ENCODE peak calls at places on chromosomes 6 and 20, in ten cellular contexts. One of them, this sample, is unnamed.

GRCh38 chr6:72650081-72650745 is 28.3 kb downstream of the KCNQ5 start:
- DNase-seq in stimulated activated CD4-positive, alpha-beta T cell treated with anti-CD3 and anti-CD28 coated beads, Interleukin-2, amount 100 ng/mL, for 48 hours: no peak
- DNase-seq in Caco-2: no peak
- DNase-seq in H4: no peak
- DNase-seq in retina: no peak
- DNase-seq in mucosa of descending colon: no peak
- DNase-seq in B cell: no peak
- DNase-seq in foreskin fibroblast: peak; percentile 18
- DNase-seq in midbrain: no peak
- DNase-seq in hippocampal formation: no peak
- DNase-seq in this sample: no peak

GRCh38 chr20:5463007-5463686 is 146.4 kb upstream of the PROKR2 start:
- DNase-seq in stimulated activated CD4-positive, alpha-beta T cell treated with anti-CD3 and anti-CD28 coated beads, Interleukin-2, amount 100 ng/mL, for 48 hours: no peak
- DNase-seq in Caco-2: no peak
- DNase-seq in H4: no peak
- DNase-seq in retina: no peak
- DNase-seq in mucosa of descending colon: no peak
- DNase-seq in B cell: no peak
- DNase-seq in foreskin fibroblast: no peak
- DNase-seq in midbrain: no peak
- DNase-seq in hippocampal formation: no peak
- DNase-seq in this sample: no peak

GRCh38 chr6:145151624-145152023 is 583.7 kb downstream of the EPM2A start:
- DNase-seq in stimulated activated CD4-positive, alpha-beta T cell treated with anti-CD3 and anti-CD28 coated beads, Interleukin-2, amount 100 ng/mL, for 48 hours: no peak
- DNase-seq in Caco-2: no peak
- DNase-seq in H4: no peak
- DNase-seq in retina: no peak
- DNase-seq in mucosa of descending colon: no peak
- DNase-seq in B cell: no peak
- DNase-seq in foreskin fibroblast: peak; percentile 30
- DNase-seq in midbrain: no peak
- DNase-seq in hippocampal formation: no peak
- DNase-seq in this sample: no peak

GRCh38 chr6:87730310-87730709 is 28.3 kb upstream of the AKIRIN2 start:
- DNase-seq in stimulated activated CD4-positive, alpha-beta T cell treated with anti-CD3 and anti-CD28 coated beads, Interleukin-2, amount 100 ng/mL, for 48 hours: no peak
- DNase-seq in Caco-2: no peak
- DNase-seq in H4: no peak
- DNase-seq in retina: no peak
- DNase-seq in mucosa of descending colon: peak; percentile 49
- DNase-seq in B cell: no peak
- DNase-seq in foreskin fibroblast: peak; percentile 50
- DNase-seq in midbrain: peak; percentile 9
- DNase-seq in hippocampal formation: no peak
- DNase-seq in this sample: no peak

GRCh38 chr6:80209434-80209833 is 103.0 kb downstream of the BCKDHB start:
- DNase-seq in stimulated activated CD4-positive, alpha-beta T cell treated with anti-CD3 and anti-CD28 coated beads, Interleukin-2, amount 100 ng/mL, for 48 hours: no peak
- DNase-seq in Caco-2: no peak
- DNase-seq in H4: no peak
- DNase-seq in retina: no peak
- DNase-seq in mucosa of descending colon: no peak
- DNase-seq in B cell: no peak
- DNase-seq in foreskin fibroblast: no peak
- DNase-seq in midbrain: no peak
- DNase-seq in hippocampal formation: no peak
- DNase-seq in this sample: no peak

GRCh38 chr20:34713194-34713943 is 9.2 kb downstream of the TP53INP2 start:
- DNase-seq in stimulated activated CD4-positive, alpha-beta T cell treated with anti-CD3 and anti-CD28 coated beads, Interleukin-2, amount 100 ng/mL, for 48 hours: no peak
- DNase-seq in Caco-2: no peak
- DNase-seq in H4: peak; percentile 66
- DNase-seq in retina: no peak
- DNase-seq in mucosa of descending colon: no peak
- DNase-seq in B cell: no peak
- DNase-seq in foreskin fibroblast: peak; percentile 98
- DNase-seq in midbrain: no peak
- DNase-seq in hippocampal formation: no peak
- DNase-seq in this sample: no peak

GRCh38 chr20:32763202-32763999 is 1.2 kb downstream of the DNMT3B start:
- DNase-seq in stimulated activated CD4-positive, alpha-beta T cell treated with anti-CD3 and anti-CD28 coated beads, Interleukin-2, amount 100 ng/mL, for 48 hours: no peak
- DNase-seq in Caco-2: peak; percentile 79
- DNase-seq in H4: no peak
- DNase-seq in retina: peak; percentile 69
- DNase-seq in mucosa of descending colon: no peak
- DNase-seq in B cell: no peak
- DNase-seq in foreskin fibroblast: peak; percentile 28
- DNase-seq in midbrain: no peak
- DNase-seq in hippocampal formation: no peak
- DNase-seq in this sample: no peak

GRCh38 chr6:32539839-32540238 is 9.8 kb upstream of the HLA-DRB5 start:
- DNase-seq in stimulated activated CD4-positive, alpha-beta T cell treated with anti-CD3 and anti-CD28 coated beads, Interleukin-2, amount 100 ng/mL, for 48 hours: no peak
- DNase-seq in Caco-2: no peak
- DNase-seq in H4: no peak
- DNase-seq in retina: no peak
- DNase-seq in mucosa of descending colon: no peak
- DNase-seq in B cell: no peak
- DNase-seq in foreskin fibroblast: no peak
- DNase-seq in midbrain: no peak
- DNase-seq in hippocampal formation: no peak
- DNase-seq in this sample: no peak

GRCh38 chr6:21666788-21667681 is 73.5 kb downstream of the SOX4 start:
- DNase-seq in stimulated activated CD4-positive, alpha-beta T cell treated with anti-CD3 and anti-CD28 coated beads, Interleukin-2, amount 100 ng/mL, for 48 hours: no peak
- DNase-seq in Caco-2: no peak
- DNase-seq in H4: no peak
- DNase-seq in retina: peak; percentile 75
- DNase-seq in mucosa of descending colon: peak; percentile 9
- DNase-seq in B cell: no peak
- DNase-seq in foreskin fibroblast: peak; percentile 13
- DNase-seq in midbrain: no peak
- DNase-seq in hippocampal formation: no peak
- DNase-seq in this sample: no peak

GRCh38 chr20:51198238-51198637 is 175.3 kb upstream of the KCNG1 start:
- DNase-seq in stimulated activated CD4-positive, alpha-beta T cell treated with anti-CD3 and anti-CD28 coated beads, Interleukin-2, amount 100 ng/mL, for 48 hours: no peak
- DNase-seq in Caco-2: no peak
- DNase-seq in H4: no peak
- DNase-seq in retina: no peak
- DNase-seq in mucosa of descending colon: no peak
- DNase-seq in B cell: no peak
- DNase-seq in foreskin fibroblast: no peak
- DNase-seq in midbrain: no peak
- DNase-seq in hippocampal formation: no peak
- DNase-seq in this sample: no peak

GRCh38 chr6:113490356-113490755 is 366.8 kb upstream of the MARCKS start:
- DNase-seq in stimulated activated CD4-positive, alpha-beta T cell treated with anti-CD3 and anti-CD28 coated beads, Interleukin-2, amount 100 ng/mL, for 48 hours: no peak
- DNase-seq in Caco-2: no peak
- DNase-seq in H4: no peak
- DNase-seq in retina: no peak
- DNase-seq in mucosa of descending colon: no peak
- DNase-seq in B cell: no peak
- DNase-seq in foreskin fibroblast: no peak
- DNase-seq in midbrain: no peak
- DNase-seq in hippocampal formation: no peak
- DNase-seq in this sample: no peak

GRCh38 chr6:109580519-109580918 is 97.5 kb upstream of the ZBTB24 start:
- DNase-seq in stimulated activated CD4-positive, alpha-beta T cell treated with anti-CD3 and anti-CD28 coated beads, Interleukin-2, amount 100 ng/mL, for 48 hours: no peak
- DNase-seq in Caco-2: no peak
- DNase-seq in H4: peak; percentile 21
- DNase-seq in retina: no peak
- DNase-seq in mucosa of descending colon: no peak
- DNase-seq in B cell: no peak
- DNase-seq in foreskin fibroblast: peak; percentile 27
- DNase-seq in midbrain: no peak
- DNase-seq in hippocampal formation: no peak
- DNase-seq in this sample: no peak

GRCh38 chr6:133286765-133287164 is 45.6 kb downstream of the EYA4 start:
- DNase-seq in stimulated activated CD4-positive, alpha-beta T cell treated with anti-CD3 and anti-CD28 coated beads, Interleukin-2, amount 100 ng/mL, for 48 hours: no peak
- DNase-seq in Caco-2: peak; percentile 16
- DNase-seq in H4: peak; percentile 41
- DNase-seq in retina: no peak
- DNase-seq in mucosa of descending colon: no peak
- DNase-seq in B cell: no peak
- DNase-seq in foreskin fibroblast: peak; percentile 43
- DNase-seq in midbrain: peak; percentile 25
- DNase-seq in hippocampal formation: no peak
- DNase-seq in this sample: no peak

GRCh38 chr20:41454250-41454649 is 87.6 kb upstream of the EMILIN3 start:
- DNase-seq in stimulated activated CD4-positive, alpha-beta T cell treated with anti-CD3 and anti-CD28 coated beads, Interleukin-2, amount 100 ng/mL, for 48 hours: no peak
- DNase-seq in Caco-2: no peak
- DNase-seq in H4: no peak
- DNase-seq in retina: no peak
- DNase-seq in mucosa of descending colon: no peak
- DNase-seq in B cell: no peak
- DNase-seq in foreskin fibroblast: no peak
- DNase-seq in midbrain: no peak
- DNase-seq in hippocampal formation: no peak
- DNase-seq in this sample: no peak

GRCh38 chr6:11889574-11889973 is 111.0 kb upstream of the ADTRP start:
- DNase-seq in stimulated activated CD4-positive, alpha-beta T cell treated with anti-CD3 and anti-CD28 coated beads, Interleukin-2, amount 100 ng/mL, for 48 hours: no peak
- DNase-seq in Caco-2: no peak
- DNase-seq in H4: no peak
- DNase-seq in retina: no peak
- DNase-seq in mucosa of descending colon: no peak
- DNase-seq in B cell: no peak
- DNase-seq in foreskin fibroblast: no peak
- DNase-seq in midbrain: no peak
- DNase-seq in hippocampal formation: no peak
- DNase-seq in this sample: no peak

GRCh38 chr6:29506446-29507067 is 18.8 kb upstream of the MAS1L start:
- DNase-seq in stimulated activated CD4-positive, alpha-beta T cell treated with anti-CD3 and anti-CD28 coated beads, Interleukin-2, amount 100 ng/mL, for 48 hours: no peak
- DNase-seq in Caco-2: no peak
- DNase-seq in H4: no peak
- DNase-seq in retina: no peak
- DNase-seq in mucosa of descending colon: no peak
- DNase-seq in B cell: no peak
- DNase-seq in foreskin fibroblast: no peak
- DNase-seq in midbrain: no peak
- DNase-seq in hippocampal formation: no peak
- DNase-seq in this sample: no peak

GRCh38 chr6:63856271-63856670 is 220.7 kb downstream of the PHF3 start:
- DNase-seq in stimulated activated CD4-positive, alpha-beta T cell treated with anti-CD3 and anti-CD28 coated beads, Interleukin-2, amount 100 ng/mL, for 48 hours: no peak
- DNase-seq in Caco-2: no peak
- DNase-seq in H4: no peak
- DNase-seq in retina: no peak
- DNase-seq in mucosa of descending colon: no peak
- DNase-seq in B cell: no peak
- DNase-seq in foreskin fibroblast: no peak
- DNase-seq in midbrain: no peak
- DNase-seq in hippocampal formation: peak; percentile 13
- DNase-seq in this sample: no peak

GRCh38 chr6:25057121-25057520 is 121.4 kb upstream of the RIPOR2 start:
- DNase-seq in stimulated activated CD4-positive, alpha-beta T cell treated with anti-CD3 and anti-CD28 coated beads, Interleukin-2, amount 100 ng/mL, for 48 hours: no peak
- DNase-seq in Caco-2: no peak
- DNase-seq in H4: no peak
- DNase-seq in retina: no peak
- DNase-seq in mucosa of descending colon: no peak
- DNase-seq in B cell: no peak
- DNase-seq in foreskin fibroblast: peak; percentile 13
- DNase-seq in midbrain: no peak
- DNase-seq in hippocampal formation: no peak
- DNase-seq in this sample: no peak

GRCh38 chr20:54429364-54429763 is 46.0 kb upstream of the DOK5 start:
- DNase-seq in stimulated activated CD4-positive, alpha-beta T cell treated with anti-CD3 and anti-CD28 coated beads, Interleukin-2, amount 100 ng/mL, for 48 hours: no peak
- DNase-seq in Caco-2: no peak
- DNase-seq in H4: no peak
- DNase-seq in retina: no peak
- DNase-seq in mucosa of descending colon: no peak
- DNase-seq in B cell: no peak
- DNase-seq in foreskin fibroblast: no peak
- DNase-seq in midbrain: no peak
- DNase-seq in hippocampal formation: no peak
- DNase-seq in this sample: no peak

GRCh38 chr20:17281478-17281877 is 54.6 kb downstream of the PCSK2 start:
- DNase-seq in stimulated activated CD4-positive, alpha-beta T cell treated with anti-CD3 and anti-CD28 coated beads, Interleukin-2, amount 100 ng/mL, for 48 hours: peak; percentile 14
- DNase-seq in Caco-2: peak; percentile 50
- DNase-seq in H4: no peak
- DNase-seq in retina: no peak
- DNase-seq in mucosa of descending colon: peak; percentile 24
- DNase-seq in B cell: no peak
- DNase-seq in foreskin fibroblast: no peak
- DNase-seq in midbrain: no peak
- DNase-seq in hippocampal formation: no peak
- DNase-seq in this sample: no peak

GRCh38 chr6:13068558-13069210 is 259.7 kb downstream of the TBC1D7 start:
- DNase-seq in stimulated activated CD4-positive, alpha-beta T cell treated with anti-CD3 and anti-CD28 coated beads, Interleukin-2, amount 100 ng/mL, for 48 hours: no peak
- DNase-seq in Caco-2: no peak
- DNase-seq in H4: no peak
- DNase-seq in retina: no peak
- DNase-seq in mucosa of descending colon: no peak
- DNase-seq in B cell: no peak
- DNase-seq in foreskin fibroblast: peak; percentile 82
- DNase-seq in midbrain: no peak
- DNase-seq in hippocampal formation: no peak
- DNase-seq in this sample: no peak

GRCh38 chr20:13765299-13765698 is 19.4 kb downstream of the ESF1 start:
- DNase-seq in stimulated activated CD4-positive, alpha-beta T cell treated with anti-CD3 and anti-CD28 coated beads, Interleukin-2, amount 100 ng/mL, for 48 hours: no peak
- DNase-seq in Caco-2: no peak
- DNase-seq in H4: no peak
- DNase-seq in retina: no peak
- DNase-seq in mucosa of descending colon: no peak
- DNase-seq in B cell: no peak
- DNase-seq in foreskin fibroblast: no peak
- DNase-seq in midbrain: no peak
- DNase-seq in hippocampal formation: no peak
- DNase-seq in this sample: no peak

GRCh38 chr6:92667843-92668242 is 751.5 kb downstream of the EPHA7 start:
- DNase-seq in stimulated activated CD4-positive, alpha-beta T cell treated with anti-CD3 and anti-CD28 coated beads, Interleukin-2, amount 100 ng/mL, for 48 hours: no peak
- DNase-seq in Caco-2: no peak
- DNase-seq in H4: no peak
- DNase-seq in retina: no peak
- DNase-seq in mucosa of descending colon: no peak
- DNase-seq in B cell: no peak
- DNase-seq in foreskin fibroblast: no peak
- DNase-seq in midbrain: no peak
- DNase-seq in hippocampal formation: no peak
- DNase-seq in this sample: no peak